ENCODE peak calls at places on chromosomes 2 and 18, in seven cellular contexts. R is NB4, F is brain microvascular endothelial cell, B is transverse colon, O is esophagus squamous epithelium, V is ovary, L is AG10803. X is an unnamed sample.

GRCh38 chr2:119637371-119637770 is 41.6 kb upstream of the TMEM177 start:
- DNase-seq in R (no peak), F (no peak), B (no peak), O (no peak), V (no peak), L (no peak), X (no peak)

GRCh38 chr2:233999182-233999581 is 51.3 kb upstream of the SPP2 start:
- DNase-seq in R (peak), F (no peak), B (no peak), O (no peak), V (no peak), L (no peak), X (no peak)

GRCh38 chr18:49393011-49393410 is 67.4 kb downstream of the DYM start:
- DNase-seq in R (no peak), F (no peak), B (no peak), O (no peak), V (no peak), L (no peak), X (no peak)

GRCh38 chr2:71157124-71157802 is 26.8 kb downstream of the MPHOSPH10 start:
- DNase-seq in R (peak), F (peak), B (peak), O (peak), V (peak), L (peak), X (peak)

GRCh38 chr2:234366891-234367290 is 130.0 kb downstream of the ARL4C start:
- DNase-seq in R (no peak), F (no peak), B (no peak), O (no peak), V (no peak), L (peak), X (no peak)

GRCh38 chr2:193561054-193561453 is 1366.3 kb upstream of the TMEFF2 start:
- DNase-seq in R (no peak), F (no peak), B (no peak), O (no peak), V (no peak), L (no peak), X (no peak)

GRCh38 chr18:2451556-2451955 is 119.7 kb downstream of the METTL4 start:
- DNase-seq in R (no peak), F (no peak), B (no peak), O (no peak), V (no peak), L (no peak), X (no peak)

GRCh38 chr2:17901246-17901645 is 22.8 kb downstream of the KCNS3 start:
- DNase-seq in R (no peak), F (no peak), B (no peak), O (no peak), V (no peak), L (no peak), X (peak)

GRCh38 chr2:56286936-56287335 is 103.1 kb downstream of the CCDC85A start:
- DNase-seq in R (no peak), F (no peak), B (no peak), O (no peak), V (no peak), L (peak), X (no peak)

GRCh38 chr18:78292602-78293001 is 687.0 kb upstream of the SALL3 start:
- DNase-seq in R (no peak), F (no peak), B (no peak), O (no peak), V (no peak), L (no peak), X (no peak)
- H3K4me3 ChIP-seq in R (no peak), F (no peak), B (no peak), O (no peak), V (no peak), L (no peak), X (no peak)

GRCh38 chr2:9228781-9229469 is 22.3 kb downstream of the ASAP2 start:
- DNase-seq in R (no peak), F (no peak), B (no peak), O (no peak), V (no peak), L (no peak), X (no peak)

GRCh38 chr2:9231291-9232165 is 24.9 kb downstream of the ASAP2 start:
- DNase-seq in R (no peak), F (no peak), B (peak), O (no peak), V (no peak), L (no peak), X (no peak)

GRCh38 chr2:9229470-9229820 is 22.8 kb downstream of the ASAP2 start:
- DNase-seq in R (no peak), F (no peak), B (no peak), O (no peak), V (no peak), L (no peak), X (no peak)

GRCh38 chr2:9230881-9231280 is 24.3 kb downstream of the ASAP2 start:
- DNase-seq in R (peak), F (no peak), B (no peak), O (no peak), V (no peak), L (peak), X (no peak)

DNA sequence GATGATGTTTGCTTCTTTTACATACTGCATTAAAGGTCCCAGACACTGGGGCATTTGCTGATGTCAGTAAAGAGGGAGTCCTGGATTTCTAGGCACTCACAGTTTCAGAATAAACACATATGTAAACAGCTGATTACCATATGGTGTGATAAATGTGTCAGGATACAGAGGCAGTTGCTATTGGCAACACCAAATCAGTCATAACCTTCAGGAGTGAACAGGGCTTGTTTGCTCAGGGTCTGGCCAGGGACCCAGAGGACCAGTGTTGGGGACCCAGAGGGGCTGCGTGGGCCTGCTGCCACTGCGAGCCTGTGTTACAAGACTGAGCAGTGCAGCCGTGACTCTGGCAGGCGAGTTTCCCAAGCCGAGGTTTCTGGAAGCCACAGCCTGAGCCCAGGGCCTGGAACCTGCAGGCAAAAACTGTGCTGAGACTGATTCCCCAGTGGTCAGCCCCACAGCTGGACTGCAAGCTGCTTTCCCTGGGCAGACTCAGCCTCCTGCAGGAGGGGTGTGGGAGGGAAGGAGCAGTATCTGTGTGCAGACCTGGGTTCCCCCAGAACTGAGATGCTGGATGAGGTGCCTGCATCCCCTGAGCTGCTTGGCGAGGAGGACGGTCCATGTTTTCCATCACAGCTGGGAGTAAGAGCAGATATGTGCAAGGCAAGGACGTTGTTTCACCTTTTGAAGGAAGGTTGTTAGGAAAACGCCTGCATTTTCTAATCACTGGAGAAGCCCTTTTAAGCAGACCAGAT is 23.6 kb downstream of the ASAP2 start:
- DNase-seq in R (no peak), F (peak), B (no peak), O (no peak), V (no peak), L (peak), X (no peak)
- TF ChIP-seq CTCF in R (no peak), F (peak), B (no peak), O (no peak), V (no peak), L (peak), X (no peak)

DNA sequence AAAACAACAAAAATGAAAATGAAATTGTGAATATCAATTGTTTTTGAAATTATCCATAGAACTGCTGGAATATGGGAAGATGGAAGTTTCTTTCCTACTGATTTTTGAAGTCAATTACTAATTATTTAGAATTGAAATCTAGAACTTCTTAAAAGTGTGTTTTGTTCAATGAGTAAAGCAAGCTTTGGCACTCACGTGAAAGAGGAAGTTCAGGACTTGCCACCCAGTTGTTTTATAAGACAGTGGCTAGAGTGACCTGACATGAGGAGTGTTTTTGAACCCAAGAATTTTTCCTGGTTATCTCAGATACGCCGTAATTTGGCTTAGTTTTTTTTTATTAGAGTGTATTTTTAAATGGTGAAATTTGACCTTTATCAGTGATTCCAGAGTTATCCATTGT is 3.5 kb downstream of the MXD1 start:
- DNase-seq in R (peak), F (no peak), B (no peak), O (no peak), V (no peak), L (no peak), X (no peak)
- H3K4me3 ChIP-seq in R (peak), F (no peak), B (peak), O (peak), V (no peak), L (no peak), X (no peak)

GRCh38 chr2:919672-920071 is 31.0 kb upstream of the SNTG2 start:
- DNase-seq in R (no peak), F (no peak), B (no peak), O (no peak), V (no peak), L (no peak), X (no peak)
- TF ChIP-seq CTCF in R (no peak), F (no peak), B (no peak), O (no peak), V (no peak), L (no peak), X (no peak)

GRCh38 chr2:241905716-241906376 is 36.3 kb downstream of the RTP5 start:
- DNase-seq in R (no peak), F (no peak), B (no peak), O (no peak), V (peak), L (no peak), X (no peak)
- H3K4me3 ChIP-seq in R (no peak), F (no peak), B (no peak), O (no peak), V (no peak), L (no peak), X (no peak)

GRCh38 chr2:12168354-12169059 is 422.1 kb downstream of the LPIN1 start:
- DNase-seq in R (no peak), F (no peak), B (no peak), O (no peak), V (no peak), L (no peak), X (no peak)

GRCh38 chr2:12170151-12170550 is 423.7 kb downstream of the LPIN1 start:
- DNase-seq in R (no peak), F (no peak), B (no peak), O (no peak), V (no peak), L (peak), X (no peak)

GRCh38 chr2:12169060-12169406 is 422.6 kb downstream of the LPIN1 start:
- DNase-seq in R (peak), F (peak), B (no peak), O (no peak), V (no peak), L (peak), X (peak)

GRCh38 chr2:12169721-12170120 is 423.3 kb downstream of the LPIN1 start:
- DNase-seq in R (peak), F (peak), B (peak), O (no peak), V (no peak), L (peak), X (peak)

GRCh38 chr2:12167525-12168317 is 421.3 kb downstream of the LPIN1 start:
- DNase-seq in R (peak), F (no peak), B (peak), O (no peak), V (no peak), L (no peak), X (no peak)
- TF ChIP-seq CTCF in R (peak), F (peak), B (no peak), O (no peak), V (no peak), L (no peak), X (no peak)

GRCh38 chr2:83879127-83879526 is 580.0 kb downstream of the SUCLG1 start:
- DNase-seq in R (no peak), F (no peak), B (no peak), O (no peak), V (no peak), L (no peak), X (no peak)
- H3K4me3 ChIP-seq in R (no peak), F (no peak), B (no peak), O (no peak), V (no peak), L (no peak), X (no peak)

DNA sequence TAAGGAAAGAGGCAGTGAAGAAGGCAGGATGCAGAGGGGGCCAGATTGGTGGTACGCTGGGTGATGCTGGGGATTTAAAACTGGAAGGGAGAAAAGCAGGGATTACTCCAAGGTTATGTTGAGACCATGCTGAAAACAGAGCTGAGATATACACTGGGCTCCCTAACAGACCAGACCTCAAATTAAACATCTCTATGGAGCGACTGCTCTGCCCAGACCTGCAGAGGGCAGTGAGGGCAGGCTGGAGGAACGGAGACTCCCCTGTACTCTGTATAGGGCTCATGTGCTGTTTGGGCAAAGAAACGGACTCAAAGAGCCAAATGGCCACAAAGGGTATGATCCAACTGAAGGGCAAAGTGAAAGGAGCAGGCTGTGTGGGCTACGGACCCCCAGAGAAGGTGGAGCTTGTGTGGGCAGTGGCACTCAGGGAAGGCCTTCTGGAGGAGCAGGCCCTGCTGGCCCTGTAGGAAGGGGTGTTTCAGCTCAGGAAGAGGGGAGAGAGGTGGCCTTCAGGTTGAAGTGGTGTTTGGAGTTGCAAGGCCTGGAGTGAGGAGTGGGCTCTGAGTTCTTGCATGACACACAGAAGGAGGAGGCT is 4.8 kb upstream of the CELF4 start:
- DNase-seq in R (no peak), F (no peak), B (no peak), O (no peak), V (no peak), L (no peak), X (no peak)
- TF ChIP-seq CTCF in R (no peak), F (no peak), B (no peak), O (no peak), V (no peak), L (no peak), X (no peak)

X was measured in A673.